ENCODE peak calls at places on chromosomes 3 and 15, in ten cellular contexts. B, Q, S, T, U, Y, K, Z, D and H are unnamed samples.

GRCh38 chr15:58201536-58201935 is 63.4 kb downstream of the AQP9 start:
- DNase-seq in U (no peak), D (peak; percentile 50), Q (no peak), S (no peak), T (peak; percentile 83), Z (no peak), K (no peak), B (no peak), Y (peak; percentile 76), H (no peak)

GRCh38 chr15:53962646-53963561 is 15.3 kb upstream of the UNC13C start:
- DNase-seq in D (no peak), S (no peak), Y (peak; percentile 26), T (peak; percentile 4), K (peak; percentile 23), B (peak; percentile 30), U (peak; percentile 77), Q (no peak), Z (peak; percentile 32), H (no peak)

GRCh38 chr3:138332472-138333073 is 2.9 kb upstream of the NME9 start:
- DNase-seq in Q (peak; percentile 39), Z (peak; percentile 51), S (no peak), K (peak; percentile 48), T (peak; percentile 78), Y (peak; percentile 70), B (no peak), U (peak; percentile 51), D (peak; percentile 36), H (no peak)

GRCh38 chr15:70670680-70671079 is 92.7 kb downstream of the UACA start:
- DNase-seq in B (no peak), Y (peak; percentile 22), D (no peak), S (no peak), U (no peak), T (peak; percentile 24), Z (peak; percentile 26), K (no peak), Q (no peak), H (no peak)

GRCh38 chr3:128319107-128319506 is 147.6 kb downstream of the DNAJB8 start:
- DNase-seq in Z (no peak), S (no peak), K (no peak), Q (no peak), D (no peak), B (no peak), T (no peak), Y (no peak), U (no peak), H (no peak)

GRCh38 chr3:22353126-22353525 is 602.1 kb upstream of the ZNF385D start:
- DNase-seq in Y (no peak), Q (no peak), U (no peak), D (no peak), K (no peak), S (no peak), B (no peak), Z (no peak), T (no peak), H (no peak)

GRCh38 chr3:32148356-32148755 is 41.9 kb downstream of the GPD1L start:
- DNase-seq in T (no peak), U (peak; percentile 25), S (no peak), K (no peak), D (peak; percentile 46), Q (no peak), Z (no peak), Y (no peak), B (no peak), H (no peak)

GRCh38 chr15:68318008-68318835 is 40.7 kb downstream of the FEM1B start:
- DNase-seq in Y (no peak), U (peak; percentile 33), K (no peak), B (no peak), Z (no peak), S (peak; percentile 34), Q (no peak), T (no peak), D (no peak), H (no peak)

GRCh38 chr3:34842706-34843478 is 796.4 kb upstream of the ARPP21 start:
- DNase-seq in Z (no peak), Y (no peak), B (no peak), K (no peak), Q (no peak), D (peak; percentile 10), T (peak; percentile 4), S (no peak), U (peak; percentile 57), H (no peak)

GRCh38 chr3:145013931-145014330 is 1042.3 kb downstream of the DIPK2A start:
- DNase-seq in B (no peak), D (peak; percentile 1), Y (no peak), U (no peak), T (no peak), Q (no peak), K (no peak), S (no peak), Z (no peak), H (no peak)

GRCh38 chr3:7289113-7289512 is 428.2 kb downstream of the GRM7 start:
- DNase-seq in Y (no peak), S (no peak), K (no peak), T (no peak), Q (no peak), U (no peak), B (no peak), D (no peak), Z (no peak), H (no peak)

GRCh38 chr3:29240248-29240647 is 40.6 kb upstream of the RBMS3 start:
- DNase-seq in T (peak; percentile 39), K (no peak), Y (peak; percentile 43), U (no peak), Q (no peak), D (peak; percentile 77), B (no peak), Z (peak; percentile 77), S (no peak), H (peak; percentile 8)

GRCh38 chr3:57752307-57752706 is 3.8 kb upstream of the SLMAP start:
- DNase-seq in Q (peak; percentile 88), Z (peak; percentile 92), D (peak; percentile 83), U (no peak), Y (peak; percentile 28), K (no peak), S (no peak), B (no peak), T (peak; percentile 17), H (no peak)

DNA sequence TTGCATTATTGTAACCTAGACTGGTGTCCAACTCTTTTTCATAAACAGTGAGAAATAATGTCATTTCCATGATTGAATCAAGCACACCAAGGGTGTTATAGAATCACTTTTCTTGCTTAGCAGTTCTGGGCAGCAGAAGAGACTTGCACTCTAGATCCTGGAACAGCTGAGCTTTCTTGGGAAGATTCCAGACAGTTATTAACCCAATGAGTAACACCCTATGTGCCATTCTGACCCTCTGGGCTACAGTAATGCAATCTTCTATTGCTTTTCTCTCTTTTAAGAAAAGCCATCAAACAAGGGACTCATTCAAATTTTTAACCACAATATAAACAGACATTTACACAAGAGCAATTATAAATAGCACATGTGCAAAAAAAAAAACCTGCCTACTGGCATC is 39.3 kb upstream of the USP3 start:
- DNase-seq in Z (peak; percentile 45), K (no peak), U (no peak), Q (no peak), T (peak; percentile 28), B (no peak), Y (peak; percentile 74), D (peak; percentile 75), S (no peak), H (no peak)
- H3K4me3 ChIP-seq in Z (no peak overlapping the region), K (no peak overlapping the region), U (no peak overlapping the region), Q (no peak overlapping the region), T (no peak overlapping the region), B (no peak overlapping the region), Y (no peak overlapping the region), D (no peak overlapping the region), S (no peak overlapping the region), H (no peak overlapping the region)

DNA sequence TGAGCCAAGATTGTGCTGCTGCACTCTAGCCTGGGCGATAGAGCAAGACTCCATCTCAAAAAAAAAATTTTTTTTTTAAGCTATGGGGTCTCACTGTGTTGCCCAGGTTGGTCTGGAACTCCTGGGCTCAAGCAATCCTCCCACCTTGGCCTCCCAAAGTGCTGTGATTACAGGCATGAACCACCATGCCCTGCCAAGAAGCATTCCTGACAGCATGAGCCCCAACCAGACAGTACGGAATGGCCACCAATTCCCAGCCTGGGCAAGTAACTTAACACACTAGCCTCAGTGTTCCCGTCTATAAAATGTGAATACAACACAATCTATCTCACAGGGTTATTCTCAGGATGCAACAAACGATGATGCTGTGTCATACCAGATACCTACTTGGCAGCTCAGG is 2.1 kb downstream of the TKT start:
- DNase-seq in B (no peak), S (no peak), K (no peak), U (no peak), T (no peak), Q (no peak), Z (no peak), Y (peak; percentile 28), D (peak; percentile 17), H (no peak)
- H3K9ac ChIP-seq in B (no peak overlapping the region), S (peak overlapping the region; percentile 82), K (peak overlapping the region; percentile 80), U (peak overlapping the region; percentile 77), T (peak overlapping the region; percentile 98), Q (peak overlapping the region; percentile 96), Z (peak overlapping the region; percentile 90), Y (peak overlapping the region; percentile 87), D (no peak overlapping the region), H (peak overlapping the region; percentile 99)

DNA sequence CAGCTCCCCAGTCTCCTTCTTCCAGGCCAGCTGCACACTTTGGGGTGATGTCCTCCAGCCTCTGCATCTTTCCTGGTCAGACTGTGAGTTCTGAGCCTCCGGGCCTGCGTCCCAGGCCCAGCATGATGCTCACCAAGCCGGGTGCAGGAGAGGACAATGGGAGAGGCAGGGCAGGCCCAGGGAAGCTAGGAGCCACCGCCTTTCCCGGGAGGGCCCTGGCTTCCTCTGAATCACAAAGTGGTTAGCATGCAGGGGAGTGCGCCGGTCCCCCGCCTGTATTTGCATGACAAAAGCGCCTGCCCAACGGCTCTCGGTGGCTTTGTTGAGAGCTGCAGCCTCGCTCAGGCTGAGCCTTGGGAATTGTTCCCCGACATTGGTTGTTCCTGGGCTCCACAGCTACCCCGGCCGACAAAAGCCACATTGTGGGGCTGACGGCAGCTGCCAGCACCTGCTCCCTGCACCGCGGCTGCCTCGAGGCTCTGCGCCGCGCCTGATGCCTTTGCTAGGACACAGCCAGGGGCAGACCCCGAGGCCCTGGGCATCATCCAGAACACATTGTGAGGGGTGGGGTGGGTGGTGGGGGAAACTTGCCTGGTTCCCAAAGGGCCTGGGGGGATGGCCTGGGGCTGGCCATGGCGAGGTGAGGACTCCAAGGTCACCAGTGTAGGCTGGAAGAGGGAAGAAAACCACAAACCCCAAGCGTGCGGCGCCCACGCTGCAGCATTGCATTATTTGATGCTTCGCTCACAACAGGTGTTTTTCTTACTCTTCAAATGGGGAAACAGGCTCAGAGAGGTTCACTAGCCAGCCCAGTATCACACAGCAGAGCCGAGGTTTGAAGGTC is 20.0 kb upstream of the KLF13 start:
- DNase-seq in K (no peak), Q (no peak), D (peak; percentile 33), U (peak; percentile 96), S (no peak), B (peak; percentile 90), Y (no peak), T (no peak), Z (no peak), H (peak; percentile 92)
- H3K4me3 ChIP-seq in K (no peak overlapping the region), Q (no peak overlapping the region), D (no peak overlapping the region), U (no peak overlapping the region), S (no peak overlapping the region), B (no peak overlapping the region), Y (no peak overlapping the region), T (no peak overlapping the region), Z (no peak overlapping the region), H (no peak overlapping the region)

DNA sequence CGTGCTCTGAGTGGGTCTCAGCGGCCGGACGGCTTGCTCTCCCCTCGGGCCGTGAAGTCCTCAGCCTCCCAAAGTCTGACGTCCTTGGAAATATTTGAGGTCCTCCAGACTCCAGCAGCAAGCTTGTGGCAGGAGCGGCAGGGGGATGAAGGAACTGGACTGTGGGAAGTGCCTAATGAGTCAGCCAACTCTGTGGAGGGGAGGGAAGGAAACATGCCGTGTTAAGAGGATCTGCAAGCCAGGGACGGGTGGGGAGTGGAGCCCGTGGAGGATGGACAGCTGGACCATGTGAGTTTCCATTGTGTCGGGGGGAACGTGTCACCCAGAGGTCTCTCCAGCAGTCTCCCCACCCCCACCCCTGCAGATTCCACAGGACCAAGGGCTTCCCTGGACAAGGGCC is 39.4 kb upstream of the IDH2 start:
- DNase-seq in Q (no peak), Y (peak; percentile 31), T (peak; percentile 13), S (peak; percentile 52), K (no peak), D (peak; percentile 65), B (no peak), U (no peak), Z (peak; percentile 40), H (no peak)
- H3K9ac ChIP-seq in Q (no peak overlapping the region), Y (no peak overlapping the region), T (no peak overlapping the region), S (no peak overlapping the region), K (no peak overlapping the region), D (no peak overlapping the region), B (no peak overlapping the region), U (no peak overlapping the region), Z (peak overlapping the region; percentile 19), H (no peak overlapping the region)